ENCODE peak calls at places on chromosomes 12 and 14, in five cellular contexts. One of them, this sample, is unnamed.

GRCh38 chr12:541676-542289 is 82.0 kb downstream of the B4GALNT3 start:
- DNase-seq in coronary artery: no peak
- DNase-seq in mesothelial cell of epicardium: no peak
- DNase-seq in lower leg skin: no peak
- DNase-seq in HFFc6: no peak
- DNase-seq in this sample: no peak

GRCh38 chr12:125142601-125143000 is 77.4 kb downstream of the AACS start:
- DNase-seq in lower leg skin: peak
- DNase-seq in HFFc6: peak
- DNase-seq in mesothelial cell of epicardium: no peak
- DNase-seq in coronary artery: no peak
- DNase-seq in this sample: no peak

GRCh38 chr12:31591308-31591901 is 469 bp upstream of the DENND5B start:
- DNase-seq in coronary artery: no peak
- DNase-seq in HFFc6: no peak
- DNase-seq in mesothelial cell of epicardium: no peak
- DNase-seq in lower leg skin: no peak
- DNase-seq in this sample: no peak

GRCh38 chr12:76569685-76570604 is 10.4 kb upstream of the OSBPL8 start:
- DNase-seq in lower leg skin: no peak
- DNase-seq in coronary artery: no peak
- DNase-seq in mesothelial cell of epicardium: no peak
- DNase-seq in HFFc6: no peak
- DNase-seq in this sample: no peak

GRCh38 chr12:58369576-58369975 is 428.2 kb downstream of the ATP23 start:
- DNase-seq in mesothelial cell of epicardium: no peak
- DNase-seq in HFFc6: peak
- DNase-seq in lower leg skin: no peak
- DNase-seq in coronary artery: no peak
- DNase-seq in this sample: no peak

GRCh38 chr12:89999699-90000505 is 291.3 kb upstream of the ATP2B1 start:
- DNase-seq in lower leg skin: no peak
- DNase-seq in coronary artery: no peak
- DNase-seq in HFFc6: peak
- DNase-seq in mesothelial cell of epicardium: no peak
- DNase-seq in this sample: no peak

GRCh38 chr14:101365329-101366158 is 195.8 kb upstream of the DIO3 start:
- DNase-seq in coronary artery: peak
- DNase-seq in mesothelial cell of epicardium: no peak
- DNase-seq in lower leg skin: peak
- DNase-seq in HFFc6: no peak
- DNase-seq in this sample: no peak

GRCh38 chr14:32524609-32525391 is 195.7 kb downstream of the AKAP6 start:
- DNase-seq in coronary artery: no peak
- DNase-seq in lower leg skin: no peak
- DNase-seq in mesothelial cell of epicardium: no peak
- DNase-seq in HFFc6: peak
- DNase-seq in this sample: no peak

GRCh38 chr12:60196366-60196765 is 600.5 kb downstream of the SLC16A7 start:
- DNase-seq in HFFc6: no peak
- DNase-seq in coronary artery: no peak
- DNase-seq in lower leg skin: no peak
- DNase-seq in mesothelial cell of epicardium: no peak
- DNase-seq in this sample: no peak

GRCh38 chr12:112236786-112237185 is 111.4 kb downstream of the TRAFD1 start:
- DNase-seq in mesothelial cell of epicardium: no peak
- DNase-seq in HFFc6: no peak
- DNase-seq in coronary artery: no peak
- DNase-seq in lower leg skin: no peak
- DNase-seq in this sample: no peak

GRCh38 chr14:61493239-61493638 is 171.9 kb downstream of the PRKCH start:
- DNase-seq in mesothelial cell of epicardium: no peak
- DNase-seq in HFFc6: peak
- DNase-seq in lower leg skin: no peak
- DNase-seq in coronary artery: no peak
- DNase-seq in this sample: no peak

GRCh38 chr12:53737951-53738833 is 10.9 kb upstream of the CALCOCO1 start:
- DNase-seq in mesothelial cell of epicardium: no peak
- DNase-seq in HFFc6: no peak
- DNase-seq in coronary artery: no peak
- DNase-seq in lower leg skin: no peak
- DNase-seq in this sample: no peak

GRCh38 chr14:50311337-50311973 is 574 bp downstream of the L2HGDH start:
- DNase-seq in coronary artery: no peak
- DNase-seq in lower leg skin: no peak
- DNase-seq in mesothelial cell of epicardium: no peak
- DNase-seq in HFFc6: no peak
- DNase-seq in this sample: no peak

GRCh38 chr12:101018540-101018939 is 191.5 kb downstream of the SLC5A8 start:
- DNase-seq in HFFc6: peak
- DNase-seq in lower leg skin: no peak
- DNase-seq in mesothelial cell of epicardium: no peak
- DNase-seq in coronary artery: no peak
- DNase-seq in this sample: no peak

GRCh38 chr12:113237748-113238147 is 16.5 kb downstream of the TPCN1 start:
- DNase-seq in lower leg skin: no peak
- DNase-seq in mesothelial cell of epicardium: no peak
- DNase-seq in coronary artery: no peak
- DNase-seq in HFFc6: no peak
- DNase-seq in this sample: no peak

GRCh38 chr12:62014330-62014729 is 245.9 kb upstream of the USP15 start:
- DNase-seq in coronary artery: no peak
- DNase-seq in mesothelial cell of epicardium: no peak
- DNase-seq in HFFc6: no peak
- DNase-seq in lower leg skin: no peak
- DNase-seq in this sample: no peak

GRCh38 chr14:100867631-100868315 is 35.7 kb downstream of the RTL1 start:
- DNase-seq in coronary artery: no peak
- DNase-seq in HFFc6: no peak
- DNase-seq in mesothelial cell of epicardium: no peak
- DNase-seq in lower leg skin: peak
- DNase-seq in this sample: peak

GRCh38 chr14:77303417-77304156 is 17.1 kb downstream of the POMT2 start:
- DNase-seq in lower leg skin: no peak
- DNase-seq in coronary artery: no peak
- DNase-seq in HFFc6: peak
- DNase-seq in mesothelial cell of epicardium: no peak
- DNase-seq in this sample: no peak

GRCh38 chr14:52369305-52369781 is 55.2 kb downstream of the PTGER2 start:
- DNase-seq in mesothelial cell of epicardium: no peak
- DNase-seq in coronary artery: no peak
- DNase-seq in lower leg skin: no peak
- DNase-seq in HFFc6: peak
- DNase-seq in this sample: no peak

GRCh38 chr12:113365639-113366395 is 7.4 kb downstream of the PLBD2 start:
- DNase-seq in HFFc6: no peak
- DNase-seq in coronary artery: no peak
- DNase-seq in mesothelial cell of epicardium: no peak
- DNase-seq in lower leg skin: no peak
- DNase-seq in this sample: no peak

GRCh38 chr12:102298022-102298421 is 100.4 kb upstream of the PMCH start:
- DNase-seq in HFFc6: peak
- DNase-seq in mesothelial cell of epicardium: no peak
- DNase-seq in lower leg skin: no peak
- DNase-seq in coronary artery: no peak
- DNase-seq in this sample: no peak

GRCh38 chr14:104582649-104583048 is 3.1 kb downstream of the C14orf180 start:
- DNase-seq in coronary artery: peak
- DNase-seq in lower leg skin: no peak
- DNase-seq in mesothelial cell of epicardium: no peak
- DNase-seq in HFFc6: no peak
- DNase-seq in this sample: no peak

GRCh38 chr12:67633708-67634107 is 14.8 kb upstream of the DYRK2 start:
- DNase-seq in lower leg skin: no peak
- DNase-seq in mesothelial cell of epicardium: no peak
- DNase-seq in coronary artery: no peak
- DNase-seq in HFFc6: no peak
- DNase-seq in this sample: no peak

GRCh38 chr12:70691018-70691672 is 53.9 kb upstream of the PTPRB start:
- DNase-seq in coronary artery: no peak
- DNase-seq in mesothelial cell of epicardium: no peak
- DNase-seq in lower leg skin: no peak
- DNase-seq in HFFc6: peak
- DNase-seq in this sample: no peak

GRCh38 chr12:54431911-54432814 is 13.1 kb upstream of the ITGA5 start:
- DNase-seq in mesothelial cell of epicardium: no peak
- DNase-seq in coronary artery: peak
- DNase-seq in lower leg skin: peak
- DNase-seq in HFFc6: peak
- DNase-seq in this sample: no peak

GRCh38 chr12:76260390-76260748 is 87.8 kb downstream of the BBS10 start:
- DNase-seq in HFFc6: peak
- DNase-seq in lower leg skin: no peak
- DNase-seq in coronary artery: no peak
- DNase-seq in mesothelial cell of epicardium: no peak
- DNase-seq in this sample: no peak

GRCh38 chr12:78928200-78929074 is 63.9 kb downstream of the SYT1 start:
- DNase-seq in lower leg skin: no peak
- DNase-seq in HFFc6: no peak
- DNase-seq in coronary artery: no peak
- DNase-seq in mesothelial cell of epicardium: no peak
- DNase-seq in this sample: no peak

GRCh38 chr12:94707892-94708291 is 57.5 kb upstream of the TMCC3 start:
- DNase-seq in HFFc6: peak
- DNase-seq in mesothelial cell of epicardium: no peak
- DNase-seq in coronary artery: no peak
- DNase-seq in lower leg skin: no peak
- DNase-seq in this sample: no peak

GRCh38 chr12:94706250-94706661 is 55.9 kb upstream of the TMCC3 start:
- DNase-seq in coronary artery: no peak
- DNase-seq in mesothelial cell of epicardium: no peak
- DNase-seq in HFFc6: no peak
- DNase-seq in lower leg skin: no peak
- DNase-seq in this sample: no peak

GRCh38 chr12:94712852-94713545 is 62.6 kb upstream of the TMCC3 start:
- DNase-seq in mesothelial cell of epicardium: no peak
- DNase-seq in coronary artery: no peak
- DNase-seq in lower leg skin: no peak
- DNase-seq in HFFc6: no peak
- DNase-seq in this sample: no peak

GRCh38 chr12:94714378-94714777 is 64.0 kb upstream of the TMCC3 start:
- DNase-seq in lower leg skin: no peak
- DNase-seq in coronary artery: no peak
- DNase-seq in mesothelial cell of epicardium: no peak
- DNase-seq in HFFc6: no peak
- DNase-seq in this sample: no peak

DNA sequence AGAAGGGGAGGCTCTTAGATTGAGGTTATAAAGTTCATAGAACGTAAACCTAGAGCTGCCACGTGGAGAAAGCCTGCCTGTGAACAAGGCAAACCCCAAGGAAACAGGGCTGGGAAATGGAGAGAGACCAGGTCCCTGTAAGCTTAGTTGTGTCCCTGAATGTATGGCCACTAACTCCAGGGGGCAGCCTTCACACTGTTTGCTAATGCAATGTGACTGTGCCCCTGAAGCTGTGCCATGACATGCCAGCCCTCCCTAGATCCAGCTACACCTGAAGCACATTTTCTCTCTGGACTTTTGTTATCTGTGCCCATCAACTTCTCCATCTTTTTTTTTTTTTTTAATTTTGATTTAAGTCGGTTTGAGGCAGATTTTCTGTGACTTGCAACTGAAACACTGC is 60.6 kb upstream of the TMCC3 start:
- DNase-seq in mesothelial cell of epicardium: no peak
- DNase-seq in coronary artery: no peak
- DNase-seq in lower leg skin: no peak
- DNase-seq in HFFc6: peak
- DNase-seq in this sample: no peak
- TF ChIP-seq CTCF in mesothelial cell of epicardium: no peak
- TF ChIP-seq CTCF in coronary artery: no peak
- TF ChIP-seq CTCF in lower leg skin: no peak
- TF ChIP-seq CTCF in HFFc6: peak
- TF ChIP-seq CTCF in this sample: peak

DNA sequence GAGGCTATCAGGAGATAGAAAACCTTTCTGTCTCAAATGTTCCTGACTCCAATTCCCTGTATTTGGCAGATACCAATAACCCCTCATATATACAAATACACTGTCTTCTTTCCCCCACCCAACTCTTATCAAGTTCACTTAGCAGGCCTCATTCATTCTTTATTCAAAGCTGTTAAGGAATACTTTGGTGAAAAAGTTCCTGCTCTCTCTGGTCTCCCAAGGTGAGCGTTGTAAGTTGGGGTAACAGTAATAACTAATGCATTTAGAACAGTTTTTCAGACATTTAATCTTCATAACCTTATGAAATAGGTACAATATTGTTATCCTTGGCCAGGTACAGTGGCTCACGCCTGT is 3.9 kb upstream of the GDF11 start:
- DNase-seq in HFFc6: no peak
- DNase-seq in mesothelial cell of epicardium: no peak
- DNase-seq in lower leg skin: no peak
- DNase-seq in coronary artery: no peak
- DNase-seq in this sample: no peak
- TF ChIP-seq CTCF in HFFc6: no peak
- TF ChIP-seq CTCF in mesothelial cell of epicardium: peak
- TF ChIP-seq CTCF in lower leg skin: no peak
- TF ChIP-seq CTCF in coronary artery: no peak
- TF ChIP-seq CTCF in this sample: no peak

DNA sequence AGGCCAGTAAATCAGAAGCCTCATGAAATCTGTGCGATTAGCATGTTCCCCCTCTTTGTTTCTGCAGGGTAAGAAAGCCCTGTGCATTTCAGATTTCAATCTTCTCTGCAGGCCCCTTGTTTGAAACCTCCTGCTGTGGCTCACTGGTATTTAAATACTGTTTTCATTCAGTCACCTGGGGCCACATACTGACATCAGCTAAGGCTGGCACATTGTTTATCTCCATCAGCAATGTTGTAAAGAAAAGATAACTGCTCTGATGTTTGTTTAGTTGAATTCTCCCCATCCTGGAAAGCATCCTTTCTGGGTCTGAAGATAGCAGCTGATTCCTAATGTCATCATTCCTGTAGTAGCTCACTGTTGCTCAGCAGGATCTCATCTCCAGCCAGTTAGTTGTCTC is 554.9 kb downstream of the NRXN3 start:
- DNase-seq in coronary artery: no peak
- DNase-seq in HFFc6: no peak
- DNase-seq in mesothelial cell of epicardium: no peak
- DNase-seq in lower leg skin: no peak
- DNase-seq in this sample: no peak
- TF ChIP-seq CTCF in coronary artery: no peak
- TF ChIP-seq CTCF in HFFc6: no peak
- TF ChIP-seq CTCF in mesothelial cell of epicardium: no peak
- TF ChIP-seq CTCF in lower leg skin: no peak
- TF ChIP-seq CTCF in this sample: no peak

DNA sequence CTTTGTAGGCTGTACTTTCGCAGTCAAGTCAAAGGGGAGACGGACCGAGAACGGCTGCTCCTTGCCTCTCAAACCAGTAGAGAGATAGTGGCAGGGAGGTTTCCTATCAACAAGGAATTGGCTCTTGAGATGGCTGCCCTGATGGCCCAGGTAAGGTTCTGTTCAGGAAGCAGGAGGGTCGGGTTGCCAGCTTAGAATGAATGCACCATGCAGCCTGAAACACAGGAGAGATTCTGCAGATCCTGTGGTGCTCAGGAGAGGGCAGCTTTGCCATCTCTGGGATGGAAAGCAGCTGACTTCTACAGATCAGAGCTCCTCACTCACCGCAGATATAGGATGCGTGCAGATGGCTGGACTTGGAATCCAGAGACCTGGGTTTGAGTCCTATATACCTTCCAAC is 18.0 kb downstream of the PIGH start:
- DNase-seq in HFFc6: no peak
- DNase-seq in mesothelial cell of epicardium: no peak
- DNase-seq in lower leg skin: peak
- DNase-seq in coronary artery: no peak
- DNase-seq in this sample: no peak
- TF ChIP-seq CTCF in HFFc6: no peak
- TF ChIP-seq CTCF in mesothelial cell of epicardium: no peak
- TF ChIP-seq CTCF in lower leg skin: no peak
- TF ChIP-seq CTCF in coronary artery: no peak
- TF ChIP-seq CTCF in this sample: no peak

This sample was measured in dorsolateral prefrontal cortex.